ENCODE peak calls at places on chromosomes 5 and 9, in nine cellular contexts. K is SK-N-SH, L is left ventricle myocardium inferior, U is mammary epithelial cell, S is heart left ventricle, H is right atrium auricular region, P is A673, A is Panc1, Y is upper lobe of right lung. I is an unnamed sample. For H3K4me1, the result is how much of the 10 kb centered on the place peaks cover.

GRCh38 chr5:154403776-154404387 is 41.9 kb upstream of the SAP30L start:
- DNase-seq in K (no peak), L (no peak), U (no peak), S (no peak), H (no peak), P (no peak), A (no peak), Y (no peak), I (no peak)

GRCh38 chr9:122179690-122180074 is 20.0 kb downstream of the MORN5 start:
- DNase-seq in K (no peak), L (no peak), U (peak), S (no peak), H (no peak), P (peak), A (no peak), Y (no peak), I (no peak)

GRCh38 chr9:15786616-15787015 is 233.8 kb downstream of the CCDC171 start:
- DNase-seq in K (no peak), L (no peak), U (no peak), S (no peak), H (no peak), P (no peak), A (no peak), Y (no peak), I (no peak)

GRCh38 chr9:106613250-106613737 is 249.7 kb upstream of the ZNF462 start:
- DNase-seq in K (no peak), L (peak), U (no peak), S (no peak), H (no peak), P (no peak), A (no peak), Y (peak), I (no peak)

GRCh38 chr5:132657676-132658382 is at the start of gene IL13:
- DNase-seq in K (no peak), L (no peak), U (no peak), S (no peak), H (no peak), P (no peak), A (no peak), Y (no peak), I (no peak)

GRCh38 chr5:117220730-117221129 is 646.1 kb upstream of the SEMA6A start:
- DNase-seq in K (no peak), L (no peak), U (no peak), S (no peak), H (no peak), P (peak), A (no peak), Y (no peak), I (peak)

GRCh38 chr9:80076105-80076504 is 504.3 kb downstream of the TLE4 start:
- DNase-seq in K (no peak), L (no peak), U (no peak), S (no peak), H (no peak), P (no peak), A (no peak), Y (no peak), I (no peak)

GRCh38 chr5:178542455-178542854 is 47.7 kb downstream of the COL23A1 start:
- DNase-seq in K (no peak), L (no peak), U (no peak), S (peak), H (no peak), P (no peak), A (no peak), Y (no peak), I (no peak)

GRCh38 chr5:180669661-180670060 is 20.3 kb upstream of the FLT4 start:
- DNase-seq in K (no peak), L (no peak), U (no peak), S (no peak), H (no peak), P (no peak), A (no peak), Y (peak), I (no peak)

GRCh38 chr5:119453045-119453383 is 717 bp downstream of the HSD17B4 start:
- DNase-seq in K (peak), L (no peak), U (no peak), S (no peak), H (peak), P (peak), A (no peak), Y (no peak), I (no peak)

GRCh38 chr5:80960531-80961375 is 590 bp downstream of the RASGRF2 start:
- DNase-seq in K (peak), L (peak), U (peak), S (peak), H (no peak), P (peak), A (no peak), Y (peak), I (peak)

GRCh38 chr5:67648201-67648671 is 451.6 kb upstream of the CD180 start:
- DNase-seq in K (no peak), L (peak), U (no peak), S (peak), H (peak), P (peak), A (no peak), Y (peak), I (no peak)

GRCh38 chr9:133423216-133423615 is 1.0 kb downstream of the ADAMTS13 start:
- DNase-seq in K (no peak), L (no peak), U (no peak), S (no peak), H (no peak), P (no peak), A (no peak), Y (no peak), I (no peak)

GRCh38 chr9:6428940-6429889 is 16.2 kb downstream of the UHRF2 start:
- DNase-seq in K (no peak), L (no peak), U (no peak), S (no peak), H (no peak), P (no peak), A (no peak), Y (no peak), I (no peak)

GRCh38 chr9:92534199-92535159 is 1.3 kb downstream of the ECM2 start:
- DNase-seq in K (no peak), L (no peak), U (peak), S (no peak), H (no peak), P (peak), A (no peak), Y (no peak), I (no peak)

GRCh38 chr9:95507456-95508241 is 9.1 kb downstream of the PTCH1 start:
- DNase-seq in K (peak), L (peak), U (peak), S (peak), H (no peak), P (peak), A (no peak), Y (peak), I (peak)

GRCh38 chr9:91001146-91001611 is 199.6 kb downstream of the SYK start:
- DNase-seq in K (peak), L (no peak), U (peak), S (no peak), H (no peak), P (peak), A (no peak), Y (no peak), I (peak)

GRCh38 chr5:136998864-136999263 is 500.3 kb downstream of the SPOCK1 start:
- DNase-seq in K (no peak), L (no peak), U (no peak), S (no peak), H (no peak), P (no peak), A (no peak), Y (no peak), I (no peak)

GRCh38 chr5:43772601-43773031 is 169.6 kb downstream of the NNT start:
- DNase-seq in K (no peak), L (no peak), U (peak), S (no peak), H (no peak), P (peak), A (no peak), Y (no peak), I (peak)

GRCh38 chr5:77518304-77518703 is 26.2 kb upstream of the WDR41 start:
- DNase-seq in K (peak), L (no peak), U (no peak), S (no peak), H (no peak), P (peak), A (no peak), Y (no peak), I (no peak)

GRCh38 chr9:36486454-36486932 is 86.2 kb upstream of the MELK start:
- DNase-seq in K (no peak), L (no peak), U (peak), S (no peak), H (no peak), P (peak), A (no peak), Y (no peak), I (no peak)

GRCh38 chr5:100517301-100517974 is 17.7 kb upstream of the FAM174A start:
- DNase-seq in K (no peak), L (no peak), U (peak), S (no peak), H (no peak), P (no peak), A (no peak), Y (peak), I (peak)

GRCh38 chr5:39151731-39152130 is 67.6 kb downstream of the FYB1 start:
- DNase-seq in K (no peak), L (no peak), U (no peak), S (no peak), H (no peak), P (no peak), A (no peak), Y (no peak), I (no peak)
- H3K4me1 ChIP-seq in K (under half), L (under half), U (under half), S (under half), H (under half), P (under half), A (under half), Y (under half), I (under half)

GRCh38 chr9:131433302-131433854 is 39.5 kb downstream of the PRRC2B start:
- DNase-seq in K (no peak), L (no peak), U (no peak), S (no peak), H (no peak), P (no peak), A (no peak), Y (peak), I (no peak)

GRCh38 chr9:131436865-131437271 is 43.0 kb downstream of the PRRC2B start:
- DNase-seq in K (no peak), L (no peak), U (no peak), S (no peak), H (no peak), P (no peak), A (no peak), Y (no peak), I (no peak)

GRCh38 chr9:131436386-131436785 is 42.5 kb downstream of the PRRC2B start:
- DNase-seq in K (no peak), L (peak), U (no peak), S (peak), H (no peak), P (no peak), A (no peak), Y (no peak), I (no peak)

GRCh38 chr9:131432597-131433301 is 38.9 kb downstream of the PRRC2B start:
- DNase-seq in K (no peak), L (no peak), U (peak), S (no peak), H (no peak), P (no peak), A (no peak), Y (peak), I (peak)

DNA sequence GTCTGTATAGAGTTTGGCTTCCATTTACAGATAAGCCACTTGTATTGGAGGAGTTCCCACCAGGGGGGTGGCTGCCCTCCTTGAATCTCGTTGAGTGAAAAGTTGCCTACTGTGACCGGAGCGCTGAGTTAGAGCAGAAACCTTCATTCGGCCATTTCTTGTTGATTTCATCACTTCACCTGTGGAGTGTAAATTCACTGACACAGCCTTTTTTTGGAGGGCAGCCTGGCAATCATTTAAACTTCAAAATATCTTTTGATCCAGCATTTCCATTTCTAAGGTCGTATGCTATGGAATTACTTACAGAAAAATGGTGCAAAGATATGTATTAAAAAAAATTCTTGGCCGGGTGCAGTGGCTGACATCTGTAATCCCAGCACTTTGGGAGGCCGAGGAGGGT is 40.8 kb downstream of the PRRC2B start:
- DNase-seq in K (no peak), L (no peak), U (no peak), S (no peak), H (no peak), P (no peak), A (no peak), Y (no peak), I (no peak)
- H3K4me1 ChIP-seq in K (under half), L (half or more), U (under half), S (half or more), H (under half), P (under half), A (under half), Y (under half), I (under half)

GRCh38 chr5:149211566-149211965 is 60.1 kb upstream of the AFAP1L1 start:
- DNase-seq in K (no peak), L (no peak), U (no peak), S (no peak), H (peak), P (no peak), A (no peak), Y (no peak), I (no peak)
- H3K4me1 ChIP-seq in K (under half), L (half or more), U (under half), S (under half), H (under half), P (under half), A (under half), Y (under half), I (under half)

DNA sequence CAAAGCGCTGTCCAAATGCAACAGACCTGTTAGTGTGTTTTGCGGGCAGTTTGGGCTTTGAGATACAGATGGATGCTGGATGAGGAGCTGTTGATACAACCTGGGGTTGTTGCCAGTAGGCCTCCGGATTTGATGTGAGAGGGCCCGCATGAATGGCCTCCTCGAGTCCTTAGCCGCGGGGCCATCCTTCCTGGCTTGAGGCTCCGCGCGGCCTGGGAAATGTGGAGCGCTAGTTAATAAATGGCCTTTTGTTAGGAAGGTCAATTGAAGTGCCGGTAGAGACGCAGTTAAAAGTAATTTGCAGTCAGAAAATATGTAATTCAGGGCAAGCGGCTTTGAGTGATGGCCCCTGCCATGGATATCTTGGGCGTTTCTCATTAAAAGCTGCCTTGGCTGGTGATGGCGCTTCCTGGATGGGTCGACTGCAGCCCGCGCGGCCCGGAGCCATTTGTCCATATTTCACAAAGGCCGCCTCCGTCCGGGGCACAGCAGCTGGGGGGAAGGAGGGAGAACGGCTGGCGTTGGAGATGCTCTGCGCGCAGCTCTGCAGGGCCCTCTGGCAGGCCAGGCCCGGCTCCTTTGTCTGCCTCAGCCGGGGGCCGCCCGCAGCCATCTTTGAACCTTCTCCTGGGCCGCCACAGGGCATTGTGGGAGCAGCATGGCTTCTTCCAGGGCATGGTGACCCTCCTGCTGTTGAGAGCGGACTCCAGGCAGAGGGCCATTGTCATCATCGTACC is 11.2 kb downstream of the MVB12B start:
- DNase-seq in K (no peak), L (no peak), U (no peak), S (no peak), H (peak), P (no peak), A (no peak), Y (no peak), I (no peak)
- H3K4me1 ChIP-seq in K (under half), L (under half), U (under half), S (under half), H (under half), P (under half), A (under half), Y (under half), I (under half)